ENCODE peak calls at places on chromosomes 7 and 10, in ten cellular contexts. One of them, this sample, is unnamed.

GRCh38 chr10:103678104-103678526 is 177.3 kb downstream of the SH3PXD2A start:
- DNase-seq in tibial nerve: peak; percentile 89
- DNase-seq in dorsolateral prefrontal cortex: peak; percentile 90
- DNase-seq in HCT116: no peak
- DNase-seq in A549: no peak
- DNase-seq in hepatocyte: peak; percentile 94
- DNase-seq in cardiac muscle cell: peak; percentile 99
- DNase-seq in heart left ventricle: peak; percentile 92
- DNase-seq in endodermal cell: no peak
- DNase-seq in sigmoid colon: peak; percentile 98
- DNase-seq in this sample: no peak

GRCh38 chr10:127694580-127695193 is 42.3 kb upstream of the FOXI2 start:
- DNase-seq in A549: peak; percentile 70
- DNase-seq in hepatocyte: peak; percentile 57
- DNase-seq in dorsolateral prefrontal cortex: no peak
- DNase-seq in tibial nerve: no peak
- DNase-seq in endodermal cell: peak; percentile 96
- DNase-seq in heart left ventricle: no peak
- DNase-seq in HCT116: peak; percentile 85
- DNase-seq in sigmoid colon: no peak
- DNase-seq in cardiac muscle cell: peak; percentile 6
- DNase-seq in this sample: no peak

GRCh38 chr10:5546891-5547683 is 22.3 kb downstream of the CALML3 start:
- DNase-seq in tibial nerve: no peak
- DNase-seq in sigmoid colon: peak; percentile 70
- DNase-seq in hepatocyte: peak; percentile 55
- DNase-seq in HCT116: peak; percentile 63
- DNase-seq in dorsolateral prefrontal cortex: no peak
- DNase-seq in heart left ventricle: no peak
- DNase-seq in endodermal cell: peak; percentile 23
- DNase-seq in cardiac muscle cell: no peak
- DNase-seq in A549: peak; percentile 90
- DNase-seq in this sample: no peak

GRCh38 chr7:101606176-101606923 is 22.7 kb downstream of the MYL10 start:
- DNase-seq in endodermal cell: no peak
- DNase-seq in hepatocyte: no peak
- DNase-seq in sigmoid colon: no peak
- DNase-seq in A549: no peak
- DNase-seq in tibial nerve: no peak
- DNase-seq in HCT116: no peak
- DNase-seq in cardiac muscle cell: no peak
- DNase-seq in dorsolateral prefrontal cortex: no peak
- DNase-seq in heart left ventricle: no peak
- DNase-seq in this sample: no peak

GRCh38 chr7:115417662-115418061 is 495.8 kb downstream of the MDFIC start:
- DNase-seq in A549: no peak
- DNase-seq in dorsolateral prefrontal cortex: no peak
- DNase-seq in cardiac muscle cell: no peak
- DNase-seq in tibial nerve: no peak
- DNase-seq in HCT116: no peak
- DNase-seq in endodermal cell: peak; percentile 51
- DNase-seq in hepatocyte: no peak
- DNase-seq in sigmoid colon: no peak
- DNase-seq in heart left ventricle: no peak
- DNase-seq in this sample: no peak

GRCh38 chr7:30726296-30727006 is 25.5 kb upstream of the INMT start:
- DNase-seq in sigmoid colon: no peak
- DNase-seq in endodermal cell: no peak
- DNase-seq in HCT116: no peak
- DNase-seq in dorsolateral prefrontal cortex: no peak
- DNase-seq in A549: no peak
- DNase-seq in heart left ventricle: no peak
- DNase-seq in hepatocyte: no peak
- DNase-seq in cardiac muscle cell: no peak
- DNase-seq in tibial nerve: no peak
- DNase-seq in this sample: no peak

GRCh38 chr10:96910488-96911395 is 78.6 kb downstream of the LCOR start:
- DNase-seq in sigmoid colon: no peak
- DNase-seq in cardiac muscle cell: peak; percentile 41
- DNase-seq in hepatocyte: peak; percentile 43
- DNase-seq in dorsolateral prefrontal cortex: no peak
- DNase-seq in HCT116: peak; percentile 24
- DNase-seq in endodermal cell: no peak
- DNase-seq in tibial nerve: peak; percentile 18
- DNase-seq in heart left ventricle: no peak
- DNase-seq in A549: peak; percentile 52
- DNase-seq in this sample: no peak

GRCh38 chr7:43138710-43139601 is 26.5 kb downstream of the HECW1 start:
- DNase-seq in dorsolateral prefrontal cortex: no peak
- DNase-seq in cardiac muscle cell: peak; percentile 60
- DNase-seq in heart left ventricle: no peak
- DNase-seq in hepatocyte: no peak
- DNase-seq in endodermal cell: peak; percentile 64
- DNase-seq in A549: no peak
- DNase-seq in HCT116: no peak
- DNase-seq in tibial nerve: no peak
- DNase-seq in sigmoid colon: no peak
- DNase-seq in this sample: no peak

GRCh38 chr7:2873686-2874551 is 29.8 kb upstream of the GNA12 start:
- DNase-seq in hepatocyte: peak; percentile 57
- DNase-seq in A549: peak; percentile 73
- DNase-seq in cardiac muscle cell: peak; percentile 92
- DNase-seq in tibial nerve: no peak
- DNase-seq in HCT116: peak; percentile 81
- DNase-seq in endodermal cell: peak; percentile 94
- DNase-seq in dorsolateral prefrontal cortex: no peak
- DNase-seq in heart left ventricle: no peak
- DNase-seq in sigmoid colon: no peak
- DNase-seq in this sample: no peak

GRCh38 chr10:57638411-57638810 is 629.3 kb downstream of the IPMK start:
- DNase-seq in HCT116: no peak
- DNase-seq in dorsolateral prefrontal cortex: no peak
- DNase-seq in sigmoid colon: no peak
- DNase-seq in A549: no peak
- DNase-seq in tibial nerve: no peak
- DNase-seq in cardiac muscle cell: no peak
- DNase-seq in heart left ventricle: no peak
- DNase-seq in hepatocyte: no peak
- DNase-seq in endodermal cell: no peak
- DNase-seq in this sample: no peak

GRCh38 chr10:75404335-75405200 is 3.0 kb upstream of the ZNF503 start:
- DNase-seq in hepatocyte: peak; percentile 75
- DNase-seq in A549: no peak
- DNase-seq in tibial nerve: no peak
- DNase-seq in dorsolateral prefrontal cortex: no peak
- DNase-seq in endodermal cell: peak; percentile 84
- DNase-seq in cardiac muscle cell: no peak
- DNase-seq in heart left ventricle: peak; percentile 52
- DNase-seq in sigmoid colon: no peak
- DNase-seq in HCT116: no peak
- DNase-seq in this sample: no peak

GRCh38 chr10:43707755-43708154 is 59.1 kb upstream of the ZNF32 start:
- DNase-seq in dorsolateral prefrontal cortex: no peak
- DNase-seq in A549: no peak
- DNase-seq in sigmoid colon: no peak
- DNase-seq in HCT116: no peak
- DNase-seq in heart left ventricle: peak; percentile 68
- DNase-seq in endodermal cell: peak; percentile 50
- DNase-seq in hepatocyte: no peak
- DNase-seq in tibial nerve: no peak
- DNase-seq in cardiac muscle cell: peak; percentile 69
- DNase-seq in this sample: no peak

GRCh38 chr7:95246935-95247370 is 77.4 kb downstream of the PON1 start:
- DNase-seq in A549: peak; percentile 89
- DNase-seq in dorsolateral prefrontal cortex: peak; percentile 49
- DNase-seq in cardiac muscle cell: peak; percentile 90
- DNase-seq in heart left ventricle: peak; percentile 25
- DNase-seq in endodermal cell: peak; percentile 81
- DNase-seq in tibial nerve: peak; percentile 65
- DNase-seq in hepatocyte: peak; percentile 86
- DNase-seq in sigmoid colon: peak; percentile 70
- DNase-seq in HCT116: peak; percentile 54
- DNase-seq in this sample: no peak

GRCh38 chr10:101478956-101479355 is 109.1 kb downstream of the POLL start:
- DNase-seq in A549: no peak
- DNase-seq in HCT116: no peak
- DNase-seq in hepatocyte: no peak
- DNase-seq in heart left ventricle: no peak
- DNase-seq in sigmoid colon: no peak
- DNase-seq in dorsolateral prefrontal cortex: no peak
- DNase-seq in cardiac muscle cell: no peak
- DNase-seq in endodermal cell: no peak
- DNase-seq in tibial nerve: no peak
- DNase-seq in this sample: no peak
- TF ChIP-seq CTCF in A549: no peak
- TF ChIP-seq CTCF in HCT116: no peak
- TF ChIP-seq CTCF in hepatocyte: no peak
- TF ChIP-seq CTCF in heart left ventricle: no peak
- TF ChIP-seq CTCF in sigmoid colon: no peak
- TF ChIP-seq CTCF in dorsolateral prefrontal cortex: no peak
- TF ChIP-seq CTCF in cardiac muscle cell: no peak
- TF ChIP-seq CTCF in endodermal cell: no peak
- TF ChIP-seq CTCF in tibial nerve: no peak
- TF ChIP-seq CTCF in this sample: no peak

DNA sequence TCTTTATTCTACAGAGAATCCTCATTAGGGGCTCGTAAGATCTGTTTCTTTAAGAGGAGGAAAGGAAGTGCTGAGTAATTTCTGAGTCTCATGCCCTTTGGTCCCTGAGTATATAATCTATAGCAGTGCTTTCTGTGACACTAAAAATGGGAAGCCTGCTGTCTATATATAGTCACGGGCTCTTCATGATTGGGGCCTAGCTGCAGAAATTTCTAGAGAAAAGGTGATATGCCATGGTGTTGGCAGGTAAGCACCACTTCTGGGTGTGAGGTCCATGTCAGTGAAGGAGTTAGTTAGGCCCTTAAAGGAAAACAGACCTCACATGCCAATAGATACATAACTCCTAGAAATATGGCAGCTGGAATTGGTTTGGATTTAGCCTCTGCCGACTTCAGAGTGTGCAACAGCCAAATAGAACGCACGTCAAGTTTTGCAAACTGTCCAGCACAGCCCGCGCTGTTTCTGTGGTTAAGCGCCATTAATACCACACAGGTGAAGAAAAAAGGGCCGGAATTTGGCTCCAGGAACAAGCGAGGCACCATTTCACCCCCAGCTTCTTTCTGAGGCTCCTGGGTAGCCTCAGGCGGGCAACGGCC is 123.2 kb downstream of the TACC2 start:
- DNase-seq in hepatocyte: peak; percentile 41
- DNase-seq in endodermal cell: no peak
- DNase-seq in cardiac muscle cell: no peak
- DNase-seq in dorsolateral prefrontal cortex: no peak
- DNase-seq in HCT116: peak; percentile 16
- DNase-seq in heart left ventricle: no peak
- DNase-seq in A549: peak; percentile 68
- DNase-seq in sigmoid colon: no peak
- DNase-seq in tibial nerve: peak; percentile 16
- DNase-seq in this sample: no peak
- H3K27ac ChIP-seq in hepatocyte: peak overlapping the region; percentile 99
- H3K27ac ChIP-seq in endodermal cell: no peak overlapping the region
- H3K27ac ChIP-seq in cardiac muscle cell: peak overlapping the region; percentile 96
- H3K27ac ChIP-seq in dorsolateral prefrontal cortex: peak overlapping the region; percentile 88
- H3K27ac ChIP-seq in HCT116: peak overlapping the region; percentile 86
- H3K27ac ChIP-seq in heart left ventricle: peak overlapping the region; percentile 99
- H3K27ac ChIP-seq in A549: peak overlapping the region; percentile 98
- H3K27ac ChIP-seq in sigmoid colon: peak overlapping the region; percentile 99
- H3K27ac ChIP-seq in tibial nerve: peak overlapping the region; percentile 97
- H3K27ac ChIP-seq in this sample: peak overlapping the region; percentile 99

GRCh38 chr10:11517150-11517549 is 94.3 kb downstream of the USP6NL start:
- DNase-seq in sigmoid colon: no peak
- DNase-seq in endodermal cell: no peak
- DNase-seq in hepatocyte: no peak
- DNase-seq in A549: no peak
- DNase-seq in cardiac muscle cell: no peak
- DNase-seq in HCT116: no peak
- DNase-seq in heart left ventricle: no peak
- DNase-seq in tibial nerve: no peak
- DNase-seq in dorsolateral prefrontal cortex: no peak
- DNase-seq in this sample: no peak
- H3K4me3 ChIP-seq in sigmoid colon: no peak overlapping the region
- H3K4me3 ChIP-seq in endodermal cell: no peak overlapping the region
- H3K4me3 ChIP-seq in hepatocyte: no peak overlapping the region
- H3K4me3 ChIP-seq in A549: no peak overlapping the region
- H3K4me3 ChIP-seq in cardiac muscle cell: no peak overlapping the region
- H3K4me3 ChIP-seq in HCT116: no peak overlapping the region
- H3K4me3 ChIP-seq in heart left ventricle: no peak overlapping the region
- H3K4me3 ChIP-seq in tibial nerve: no peak overlapping the region
- H3K4me3 ChIP-seq in dorsolateral prefrontal cortex: no peak overlapping the region
- H3K4me3 ChIP-seq in this sample: no peak overlapping the region

GRCh38 chr10:106089855-106090254 is 1074.7 kb downstream of the SORCS1 start:
- DNase-seq in cardiac muscle cell: no peak
- DNase-seq in endodermal cell: no peak
- DNase-seq in dorsolateral prefrontal cortex: no peak
- DNase-seq in A549: no peak
- DNase-seq in heart left ventricle: no peak
- DNase-seq in HCT116: no peak
- DNase-seq in hepatocyte: no peak
- DNase-seq in sigmoid colon: no peak
- DNase-seq in tibial nerve: no peak
- DNase-seq in this sample: no peak

GRCh38 chr10:106082865-106083264 is 1081.6 kb downstream of the SORCS1 start:
- DNase-seq in hepatocyte: no peak
- DNase-seq in heart left ventricle: no peak
- DNase-seq in endodermal cell: no peak
- DNase-seq in sigmoid colon: no peak
- DNase-seq in A549: no peak
- DNase-seq in HCT116: no peak
- DNase-seq in dorsolateral prefrontal cortex: no peak
- DNase-seq in cardiac muscle cell: peak; percentile 61
- DNase-seq in tibial nerve: no peak
- DNase-seq in this sample: no peak

GRCh38 chr10:106083572-106083971 is 1080.9 kb downstream of the SORCS1 start:
- DNase-seq in HCT116: no peak
- DNase-seq in sigmoid colon: no peak
- DNase-seq in tibial nerve: no peak
- DNase-seq in cardiac muscle cell: no peak
- DNase-seq in endodermal cell: no peak
- DNase-seq in hepatocyte: no peak
- DNase-seq in heart left ventricle: no peak
- DNase-seq in A549: no peak
- DNase-seq in dorsolateral prefrontal cortex: no peak
- DNase-seq in this sample: no peak

GRCh38 chr10:106086391-106086790 is 1078.1 kb downstream of the SORCS1 start:
- DNase-seq in tibial nerve: no peak
- DNase-seq in sigmoid colon: no peak
- DNase-seq in heart left ventricle: no peak
- DNase-seq in cardiac muscle cell: no peak
- DNase-seq in dorsolateral prefrontal cortex: no peak
- DNase-seq in endodermal cell: no peak
- DNase-seq in HCT116: no peak
- DNase-seq in hepatocyte: no peak
- DNase-seq in A549: no peak
- DNase-seq in this sample: no peak
- TF ChIP-seq CTCF in tibial nerve: no peak
- TF ChIP-seq CTCF in sigmoid colon: no peak
- TF ChIP-seq CTCF in heart left ventricle: no peak
- TF ChIP-seq CTCF in cardiac muscle cell: no peak
- TF ChIP-seq CTCF in dorsolateral prefrontal cortex: no peak
- TF ChIP-seq CTCF in endodermal cell: peak; percentile 58
- TF ChIP-seq CTCF in HCT116: no peak
- TF ChIP-seq CTCF in hepatocyte: no peak
- TF ChIP-seq CTCF in A549: no peak
- TF ChIP-seq CTCF in this sample: no peak

This sample was measured in thoracic aorta.